ENCODE peak calls at places on chromosomes 11 and 22, in five cellular contexts. One of them, this sample, is unnamed.

GRCh38 chr11:93017821-93018690 is 48.6 kb downstream of the MTNR1B start:
- DNase-seq in brain microvascular endothelial cell: no peak
- DNase-seq in A549: no peak
- DNase-seq in GM12878: no peak
- DNase-seq in left lung: no peak
- DNase-seq in this sample: no peak

GRCh38 chr11:115067471-115067870 is 389.1 kb downstream of the NXPE2 start:
- DNase-seq in brain microvascular endothelial cell: no peak
- DNase-seq in A549: no peak
- DNase-seq in GM12878: no peak
- DNase-seq in left lung: no peak
- DNase-seq in this sample: no peak

GRCh38 chr11:29781268-29781667 is 235.6 kb downstream of the KCNA4 start:
- DNase-seq in brain microvascular endothelial cell: no peak
- DNase-seq in A549: no peak
- DNase-seq in GM12878: no peak
- DNase-seq in left lung: no peak
- DNase-seq in this sample: no peak

GRCh38 chr11:79894111-79894510 is 453.3 kb upstream of the TENM4 start:
- DNase-seq in brain microvascular endothelial cell: no peak
- DNase-seq in A549: no peak
- DNase-seq in GM12878: no peak
- DNase-seq in left lung: no peak
- DNase-seq in this sample: no peak

GRCh38 chr11:28303477-28304191 is 195.4 kb downstream of the METTL15 start:
- DNase-seq in brain microvascular endothelial cell: no peak
- DNase-seq in A549: no peak
- DNase-seq in GM12878: no peak
- DNase-seq in left lung: no peak
- DNase-seq in this sample: no peak

GRCh38 chr11:109247071-109247470 is 174.9 kb upstream of the C11orf87 start:
- DNase-seq in brain microvascular endothelial cell: peak; percentile 87
- DNase-seq in A549: no peak
- DNase-seq in GM12878: no peak
- DNase-seq in left lung: no peak
- DNase-seq in this sample: no peak

GRCh38 chr22:46150615-46151423 is 493 bp downstream of the PPARA start:
- DNase-seq in brain microvascular endothelial cell: no peak
- DNase-seq in A549: peak; percentile 31
- DNase-seq in GM12878: no peak
- DNase-seq in left lung: peak; percentile 89
- DNase-seq in this sample: no peak

GRCh38 chr22:40709752-40710413 is 30.6 kb downstream of the MCHR1 start:
- DNase-seq in brain microvascular endothelial cell: no peak
- DNase-seq in A549: no peak
- DNase-seq in GM12878: no peak
- DNase-seq in left lung: no peak
- DNase-seq in this sample: no peak

GRCh38 chr11:73420136-73420535 is 43.9 kb downstream of the RELT start:
- DNase-seq in brain microvascular endothelial cell: no peak
- DNase-seq in A549: no peak
- DNase-seq in GM12878: no peak
- DNase-seq in left lung: no peak
- DNase-seq in this sample: no peak

GRCh38 chr11:107719557-107720304 is 7.9 kb upstream of the SLN start:
- DNase-seq in brain microvascular endothelial cell: no peak
- DNase-seq in A549: no peak
- DNase-seq in GM12878: no peak
- DNase-seq in left lung: no peak
- DNase-seq in this sample: no peak

GRCh38 chr11:2887526-2888195 is 2.1 kb upstream of the CDKN1C start:
- DNase-seq in brain microvascular endothelial cell: no peak
- DNase-seq in A549: no peak
- DNase-seq in GM12878: no peak
- DNase-seq in left lung: no peak
- DNase-seq in this sample: no peak

GRCh38 chr11:3091081-3091845 is 34.0 kb upstream of the CARS1 start:
- DNase-seq in brain microvascular endothelial cell: no peak
- DNase-seq in A549: no peak
- DNase-seq in GM12878: no peak
- DNase-seq in left lung: peak; percentile 67
- DNase-seq in this sample: no peak

GRCh38 chr22:29690481-29690880 is 29.3 kb upstream of the CABP7 start:
- DNase-seq in brain microvascular endothelial cell: no peak
- DNase-seq in A549: no peak
- DNase-seq in GM12878: no peak
- DNase-seq in left lung: no peak
- DNase-seq in this sample: no peak

GRCh38 chr11:84824624-84825023 is 802.5 kb downstream of the DLG2 start:
- DNase-seq in brain microvascular endothelial cell: no peak
- DNase-seq in A549: no peak
- DNase-seq in GM12878: no peak
- DNase-seq in left lung: no peak
- DNase-seq in this sample: peak; percentile 1

GRCh38 chr11:56172256-56172835 is 4.1 kb upstream of the OR5J2 start:
- DNase-seq in brain microvascular endothelial cell: no peak
- DNase-seq in A549: no peak
- DNase-seq in GM12878: no peak
- DNase-seq in left lung: no peak
- DNase-seq in this sample: no peak

GRCh38 chr11:74354036-74354435 is 42.6 kb upstream of the P4HA3 start:
- DNase-seq in brain microvascular endothelial cell: peak; percentile 24
- DNase-seq in A549: no peak
- DNase-seq in GM12878: no peak
- DNase-seq in left lung: no peak
- DNase-seq in this sample: no peak

GRCh38 chr11:73395297-73396208 is 19.4 kb downstream of the RELT start:
- DNase-seq in brain microvascular endothelial cell: no peak
- DNase-seq in A549: no peak
- DNase-seq in GM12878: no peak
- DNase-seq in left lung: no peak
- DNase-seq in this sample: no peak

GRCh38 chr11:4105916-4106315 is 11.3 kb downstream of the RRM1 start:
- DNase-seq in brain microvascular endothelial cell: no peak
- DNase-seq in A549: no peak
- DNase-seq in GM12878: no peak
- DNase-seq in left lung: no peak
- DNase-seq in this sample: no peak

GRCh38 chr11:11389238-11389637 is 36.2 kb upstream of the CSNK2A3 start:
- DNase-seq in brain microvascular endothelial cell: no peak
- DNase-seq in A549: no peak
- DNase-seq in GM12878: no peak
- DNase-seq in left lung: no peak
- DNase-seq in this sample: no peak

GRCh38 chr11:112652786-112653390 is 308.3 kb upstream of the NCAM1 start:
- DNase-seq in brain microvascular endothelial cell: no peak
- DNase-seq in A549: no peak
- DNase-seq in GM12878: no peak
- DNase-seq in left lung: no peak
- DNase-seq in this sample: no peak

GRCh38 chr11:81071641-81072040 is 1630.8 kb upstream of the TENM4 start:
- DNase-seq in brain microvascular endothelial cell: no peak
- DNase-seq in A549: no peak
- DNase-seq in GM12878: no peak
- DNase-seq in left lung: no peak
- DNase-seq in this sample: no peak

GRCh38 chr11:124276081-124276480 is 19.9 kb downstream of the OR8G5 start:
- DNase-seq in brain microvascular endothelial cell: no peak
- DNase-seq in A549: no peak
- DNase-seq in GM12878: no peak
- DNase-seq in left lung: no peak
- DNase-seq in this sample: no peak

GRCh38 chr11:77287615-77288273 is 13.7 kb downstream of the GDPD4 start:
- DNase-seq in brain microvascular endothelial cell: peak; percentile 79
- DNase-seq in A549: no peak
- DNase-seq in GM12878: no peak
- DNase-seq in left lung: no peak
- DNase-seq in this sample: no peak

GRCh38 chr11:108973402-108974119 is 308.7 kb downstream of the DDX10 start:
- DNase-seq in brain microvascular endothelial cell: peak; percentile 64
- DNase-seq in A549: peak; percentile 39
- DNase-seq in GM12878: no peak
- DNase-seq in left lung: no peak
- DNase-seq in this sample: no peak

GRCh38 chr11:70948855-70949551 is 303.4 kb downstream of the SHANK2 start:
- DNase-seq in brain microvascular endothelial cell: no peak
- DNase-seq in A549: no peak
- DNase-seq in GM12878: no peak
- DNase-seq in left lung: no peak
- DNase-seq in this sample: no peak

GRCh38 chr11:78715639-78716311 is 141.1 kb upstream of the NARS2 start:
- DNase-seq in brain microvascular endothelial cell: peak; percentile 63
- DNase-seq in A549: peak; percentile 52
- DNase-seq in GM12878: no peak
- DNase-seq in left lung: peak; percentile 79
- DNase-seq in this sample: peak; percentile 4

GRCh38 chr22:30251661-30252226 is 5.2 kb upstream of the LIF start:
- DNase-seq in brain microvascular endothelial cell: peak; percentile 84
- DNase-seq in A549: no peak
- DNase-seq in GM12878: no peak
- DNase-seq in left lung: no peak
- DNase-seq in this sample: no peak

GRCh38 chr11:102914238-102915043 is 39.7 kb upstream of the MMP12 start:
- DNase-seq in brain microvascular endothelial cell: peak; percentile 33
- DNase-seq in A549: peak; percentile 18
- DNase-seq in GM12878: no peak
- DNase-seq in left lung: no peak
- DNase-seq in this sample: peak; percentile 9

DNA sequence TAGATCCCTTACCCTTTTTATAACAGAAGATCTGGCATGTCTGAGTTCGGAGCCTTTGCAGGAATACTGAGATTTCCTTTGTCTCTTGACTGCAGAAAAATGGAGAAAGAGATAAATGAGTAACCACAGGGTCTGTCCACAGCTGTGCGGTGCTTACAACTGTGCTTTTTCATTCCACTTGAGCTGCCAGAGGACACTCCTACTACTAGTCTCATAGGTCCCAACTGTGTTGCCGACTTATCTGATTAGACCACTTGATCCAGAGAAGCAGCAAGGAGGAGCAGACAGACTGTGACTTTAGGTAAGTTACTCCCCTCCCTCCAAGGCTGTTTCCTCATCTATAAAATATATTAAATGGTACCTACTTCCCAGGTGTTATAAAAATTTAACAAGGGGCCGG is 17.5 kb downstream of the FAM227A start:
- DNase-seq in brain microvascular endothelial cell: no peak
- DNase-seq in A549: no peak
- DNase-seq in GM12878: no peak
- DNase-seq in left lung: no peak
- DNase-seq in this sample: no peak
- H3K4me3 ChIP-seq in brain microvascular endothelial cell: no peak overlapping the region
- H3K4me3 ChIP-seq in A549: no peak overlapping the region
- H3K4me3 ChIP-seq in GM12878: no peak overlapping the region
- H3K4me3 ChIP-seq in left lung: no peak overlapping the region
- H3K4me3 ChIP-seq in this sample: no peak overlapping the region

GRCh38 chr11:111392552-111392951 is 13.5 kb upstream of the POU2AF1 start:
- DNase-seq in brain microvascular endothelial cell: no peak
- DNase-seq in A549: no peak
- DNase-seq in GM12878: no peak
- DNase-seq in left lung: no peak
- DNase-seq in this sample: no peak
- H3K27ac ChIP-seq in brain microvascular endothelial cell: no peak overlapping the region
- H3K27ac ChIP-seq in A549: no peak overlapping the region
- H3K27ac ChIP-seq in GM12878: no peak overlapping the region
- H3K27ac ChIP-seq in left lung: no peak overlapping the region
- H3K27ac ChIP-seq in this sample: no peak overlapping the region

DNA sequence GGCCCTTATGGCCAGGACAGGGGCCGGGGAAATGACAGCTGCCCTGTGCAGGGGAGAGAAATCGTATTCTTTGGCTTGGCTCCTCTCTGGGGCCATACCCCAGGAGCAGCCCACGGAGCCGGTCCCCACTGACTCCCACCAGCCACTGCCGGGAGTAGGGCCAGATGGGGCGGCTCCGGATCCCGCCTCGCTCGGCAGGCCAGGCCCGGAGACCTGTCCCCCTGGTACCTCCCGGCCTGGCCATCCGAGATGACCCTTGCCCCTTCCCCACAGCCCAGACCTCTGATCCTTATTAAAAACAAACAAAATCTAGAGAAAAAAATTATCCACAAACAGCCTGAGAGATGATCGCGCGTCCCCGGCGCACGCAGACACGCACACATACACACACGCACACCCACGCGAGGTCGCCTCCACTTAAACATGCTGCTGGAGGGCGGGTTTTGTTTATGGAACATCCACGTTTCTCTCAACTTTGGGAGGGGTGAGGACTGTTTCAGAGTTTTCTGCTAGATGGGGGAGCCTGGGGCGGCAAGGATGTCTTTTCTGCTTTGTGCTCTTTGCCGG is 59.1 kb downstream of the IGLL1 start:
- DNase-seq in brain microvascular endothelial cell: peak; percentile 17
- DNase-seq in A549: peak; percentile 15
- DNase-seq in GM12878: no peak
- DNase-seq in left lung: peak; percentile 71
- DNase-seq in this sample: no peak
- H3K4me3 ChIP-seq in brain microvascular endothelial cell: peak overlapping the region; percentile 52
- H3K4me3 ChIP-seq in A549: peak overlapping the region; percentile 44
- H3K4me3 ChIP-seq in GM12878: peak overlapping the region; percentile 57
- H3K4me3 ChIP-seq in left lung: peak overlapping the region; percentile 34
- H3K4me3 ChIP-seq in this sample: no peak overlapping the region

DNA sequence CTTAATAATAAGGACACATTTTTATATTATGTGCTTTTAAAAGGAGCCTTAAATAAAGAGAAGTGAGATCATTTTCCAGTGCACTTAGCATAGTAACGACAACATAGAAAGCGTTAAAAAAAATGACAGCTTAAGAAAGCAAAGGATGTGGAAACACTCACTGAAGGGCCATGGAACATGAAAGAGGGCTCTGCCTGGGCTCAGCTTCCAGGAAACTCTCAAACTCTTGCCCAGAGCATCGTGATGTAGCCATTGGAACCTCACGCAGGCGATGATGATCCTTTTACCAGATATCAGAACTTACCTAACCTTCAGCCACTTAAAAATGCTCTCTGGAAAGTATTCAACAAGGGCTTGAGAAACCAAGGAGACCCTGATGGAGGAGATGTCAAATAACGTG is 21.4 kb upstream of the ETS1 start:
- DNase-seq in brain microvascular endothelial cell: no peak
- DNase-seq in A549: no peak
- DNase-seq in GM12878: no peak
- DNase-seq in left lung: no peak
- DNase-seq in this sample: no peak
- H3K27ac ChIP-seq in brain microvascular endothelial cell: no peak overlapping the region
- H3K27ac ChIP-seq in A549: no peak overlapping the region
- H3K27ac ChIP-seq in GM12878: no peak overlapping the region
- H3K27ac ChIP-seq in left lung: no peak overlapping the region
- H3K27ac ChIP-seq in this sample: no peak overlapping the region

This sample was measured in HL-60.